ENCODE peak calls at places on chromosomes 3 and 15, in six cellular contexts. One of them, this sample, is unnamed.

GRCh38 chr3:124281453-124282316 is 289.8 kb upstream of the ROPN1 start:
- DNase-seq in nucleus accumbens: no peak
- DNase-seq in tibial artery: no peak
- DNase-seq in osteoblast: no peak
- DNase-seq in stimulated activated CD4-positive, alpha-beta T cell treated with anti-CD3 and anti-CD28 coated beads, Interleukin-4, amount 100 ng/mL, for 1 hour: no peak
- DNase-seq in RPMI7951: peak; percentile 60
- DNase-seq in this sample: no peak

GRCh38 chr3:14141602-14142315 is 16.9 kb downstream of the TMEM43 start:
- DNase-seq in tibial artery: no peak
- DNase-seq in nucleus accumbens: no peak
- DNase-seq in stimulated activated CD4-positive, alpha-beta T cell treated with anti-CD3 and anti-CD28 coated beads, Interleukin-4, amount 100 ng/mL, for 1 hour: no peak
- DNase-seq in RPMI7951: no peak
- DNase-seq in osteoblast: no peak
- DNase-seq in this sample: no peak

GRCh38 chr3:49006591-49007067 is 562 bp upstream of the WDR6 start:
- DNase-seq in stimulated activated CD4-positive, alpha-beta T cell treated with anti-CD3 and anti-CD28 coated beads, Interleukin-4, amount 100 ng/mL, for 1 hour: no peak
- DNase-seq in osteoblast: peak; percentile 86
- DNase-seq in RPMI7951: peak; percentile 48
- DNase-seq in tibial artery: peak; percentile 40
- DNase-seq in nucleus accumbens: peak; percentile 58
- DNase-seq in this sample: no peak

GRCh38 chr3:151259664-151260063 is 18.7 kb downstream of the P2RY14 start:
- DNase-seq in RPMI7951: no peak
- DNase-seq in osteoblast: no peak
- DNase-seq in stimulated activated CD4-positive, alpha-beta T cell treated with anti-CD3 and anti-CD28 coated beads, Interleukin-4, amount 100 ng/mL, for 1 hour: no peak
- DNase-seq in tibial artery: no peak
- DNase-seq in nucleus accumbens: no peak
- DNase-seq in this sample: no peak

GRCh38 chr15:68375191-68375631 is 56.8 kb downstream of the ITGA11 start:
- DNase-seq in osteoblast: no peak
- DNase-seq in nucleus accumbens: no peak
- DNase-seq in tibial artery: no peak
- DNase-seq in RPMI7951: no peak
- DNase-seq in stimulated activated CD4-positive, alpha-beta T cell treated with anti-CD3 and anti-CD28 coated beads, Interleukin-4, amount 100 ng/mL, for 1 hour: no peak
- DNase-seq in this sample: no peak

GRCh38 chr3:27644936-27645335 is 77.2 kb downstream of the EOMES start:
- DNase-seq in RPMI7951: no peak
- DNase-seq in nucleus accumbens: no peak
- DNase-seq in osteoblast: no peak
- DNase-seq in tibial artery: no peak
- DNase-seq in stimulated activated CD4-positive, alpha-beta T cell treated with anti-CD3 and anti-CD28 coated beads, Interleukin-4, amount 100 ng/mL, for 1 hour: no peak
- DNase-seq in this sample: no peak

GRCh38 chr3:33218072-33218445 is 551 bp downstream of the SUSD5 start:
- DNase-seq in nucleus accumbens: no peak
- DNase-seq in stimulated activated CD4-positive, alpha-beta T cell treated with anti-CD3 and anti-CD28 coated beads, Interleukin-4, amount 100 ng/mL, for 1 hour: no peak
- DNase-seq in RPMI7951: no peak
- DNase-seq in osteoblast: peak; percentile 58
- DNase-seq in tibial artery: no peak
- DNase-seq in this sample: no peak

GRCh38 chr15:67907175-67907723 is 67.4 kb upstream of the RNU6-1 start:
- DNase-seq in osteoblast: no peak
- DNase-seq in RPMI7951: no peak
- DNase-seq in tibial artery: no peak
- DNase-seq in nucleus accumbens: no peak
- DNase-seq in stimulated activated CD4-positive, alpha-beta T cell treated with anti-CD3 and anti-CD28 coated beads, Interleukin-4, amount 100 ng/mL, for 1 hour: no peak
- DNase-seq in this sample: no peak

GRCh38 chr3:174488527-174488926 is 370.6 kb upstream of the NAALADL2 start:
- DNase-seq in stimulated activated CD4-positive, alpha-beta T cell treated with anti-CD3 and anti-CD28 coated beads, Interleukin-4, amount 100 ng/mL, for 1 hour: no peak
- DNase-seq in tibial artery: no peak
- DNase-seq in nucleus accumbens: no peak
- DNase-seq in osteoblast: no peak
- DNase-seq in RPMI7951: no peak
- DNase-seq in this sample: no peak

GRCh38 chr3:55923626-55924025 is 436.5 kb upstream of the WNT5A start:
- DNase-seq in stimulated activated CD4-positive, alpha-beta T cell treated with anti-CD3 and anti-CD28 coated beads, Interleukin-4, amount 100 ng/mL, for 1 hour: no peak
- DNase-seq in tibial artery: no peak
- DNase-seq in nucleus accumbens: no peak
- DNase-seq in RPMI7951: no peak
- DNase-seq in osteoblast: no peak
- DNase-seq in this sample: no peak

GRCh38 chr15:83030021-83030420 is 18.6 kb upstream of the C15orf40 start:
- DNase-seq in tibial artery: no peak
- DNase-seq in RPMI7951: peak; percentile 26
- DNase-seq in stimulated activated CD4-positive, alpha-beta T cell treated with anti-CD3 and anti-CD28 coated beads, Interleukin-4, amount 100 ng/mL, for 1 hour: no peak
- DNase-seq in osteoblast: peak; percentile 25
- DNase-seq in nucleus accumbens: no peak
- DNase-seq in this sample: no peak

GRCh38 chr3:102400142-102400541 is 34.7 kb upstream of the ZPLD1 start:
- DNase-seq in RPMI7951: peak; percentile 38
- DNase-seq in osteoblast: no peak
- DNase-seq in stimulated activated CD4-positive, alpha-beta T cell treated with anti-CD3 and anti-CD28 coated beads, Interleukin-4, amount 100 ng/mL, for 1 hour: no peak
- DNase-seq in tibial artery: no peak
- DNase-seq in nucleus accumbens: no peak
- DNase-seq in this sample: no peak

This sample was measured in amygdala.